ENCODE peak calls at places on chromosomes 16 and 17, in seven cellular contexts. One of them, this sample, is unnamed.

GRCh38 chr16:83826146-83826913 is 18.6 kb downstream of the HSBP1 start:
- DNase-seq in right atrium auricular region: peak; percentile 87
- DNase-seq in H9: peak; percentile 83
- DNase-seq in thyroid gland: peak; percentile 89
- DNase-seq in A673: peak; percentile 82
- DNase-seq in PC-3: peak; percentile 84
- DNase-seq in pancreas: peak; percentile 95
- DNase-seq in this sample: peak; percentile 33

GRCh38 chr16:15816228-15816627 is 40.6 kb downstream of the MYH11 start:
- DNase-seq in right atrium auricular region: no peak
- DNase-seq in H9: no peak
- DNase-seq in thyroid gland: no peak
- DNase-seq in A673: no peak
- DNase-seq in PC-3: no peak
- DNase-seq in pancreas: no peak
- DNase-seq in this sample: no peak

GRCh38 chr17:42531455-42532354 is 4.3 kb upstream of the NAGLU start:
- DNase-seq in right atrium auricular region: no peak
- DNase-seq in H9: peak; percentile 77
- DNase-seq in thyroid gland: peak; percentile 66
- DNase-seq in A673: no peak
- DNase-seq in PC-3: peak; percentile 51
- DNase-seq in pancreas: peak; percentile 84
- DNase-seq in this sample: peak; percentile 84

GRCh38 chr16:31200821-31201510 is 1.6 kb downstream of the PYCARD start:
- DNase-seq in right atrium auricular region: no peak
- DNase-seq in H9: no peak
- DNase-seq in thyroid gland: no peak
- DNase-seq in A673: no peak
- DNase-seq in PC-3: peak; percentile 50
- DNase-seq in pancreas: no peak
- DNase-seq in this sample: no peak

GRCh38 chr17:81518113-81518784 is 5.7 kb upstream of the ACTG1 start:
- DNase-seq in right atrium auricular region: no peak
- DNase-seq in H9: peak; percentile 73
- DNase-seq in thyroid gland: peak; percentile 55
- DNase-seq in A673: no peak
- DNase-seq in PC-3: peak; percentile 25
- DNase-seq in pancreas: no peak
- DNase-seq in this sample: no peak

GRCh38 chr16:50671644-50672260 is 9.4 kb downstream of the SNX20 start:
- DNase-seq in right atrium auricular region: no peak
- DNase-seq in H9: no peak
- DNase-seq in thyroid gland: no peak
- DNase-seq in A673: peak; percentile 36
- DNase-seq in PC-3: peak; percentile 48
- DNase-seq in pancreas: no peak
- DNase-seq in this sample: no peak

GRCh38 chr16:22642689-22643088 is 132.0 kb downstream of the NPIPB5 start:
- DNase-seq in right atrium auricular region: no peak
- DNase-seq in H9: peak; percentile 16
- DNase-seq in thyroid gland: no peak
- DNase-seq in A673: no peak
- DNase-seq in PC-3: no peak
- DNase-seq in pancreas: no peak
- DNase-seq in this sample: no peak

GRCh38 chr17:50765454-50766221 is 1.7 kb downstream of the ANKRD40CL start:
- DNase-seq in right atrium auricular region: no peak
- DNase-seq in H9: no peak
- DNase-seq in thyroid gland: no peak
- DNase-seq in A673: no peak
- DNase-seq in PC-3: no peak
- DNase-seq in pancreas: no peak
- DNase-seq in this sample: no peak

GRCh38 chr16:49488336-49488735 is 114.7 kb downstream of the C16orf78 start:
- DNase-seq in right atrium auricular region: no peak
- DNase-seq in H9: no peak
- DNase-seq in thyroid gland: no peak
- DNase-seq in A673: no peak
- DNase-seq in PC-3: no peak
- DNase-seq in pancreas: peak; percentile 25
- DNase-seq in this sample: no peak

GRCh38 chr17:82956726-82957468 is 117.1 kb upstream of the ZNF750 start:
- DNase-seq in right atrium auricular region: no peak
- DNase-seq in H9: peak; percentile 26
- DNase-seq in thyroid gland: no peak
- DNase-seq in A673: no peak
- DNase-seq in PC-3: no peak
- DNase-seq in pancreas: peak; percentile 55
- DNase-seq in this sample: peak; percentile 54

GRCh38 chr16:87608400-87608985 is 6.2 kb downstream of the JPH3 start:
- DNase-seq in right atrium auricular region: no peak
- DNase-seq in H9: peak; percentile 83
- DNase-seq in thyroid gland: peak; percentile 70
- DNase-seq in A673: peak; percentile 55
- DNase-seq in PC-3: peak; percentile 63
- DNase-seq in pancreas: peak; percentile 82
- DNase-seq in this sample: no peak

GRCh38 chr17:17175917-17176316 is 30.2 kb downstream of the PLD6 start:
- DNase-seq in right atrium auricular region: no peak
- DNase-seq in H9: no peak
- DNase-seq in thyroid gland: no peak
- DNase-seq in A673: no peak
- DNase-seq in PC-3: no peak
- DNase-seq in pancreas: no peak
- DNase-seq in this sample: no peak

GRCh38 chr16:25135239-25135878 is 23.8 kb downstream of the LCMT1 start:
- DNase-seq in right atrium auricular region: no peak
- DNase-seq in H9: no peak
- DNase-seq in thyroid gland: no peak
- DNase-seq in A673: peak; percentile 14
- DNase-seq in PC-3: peak; percentile 78
- DNase-seq in pancreas: no peak
- DNase-seq in this sample: no peak

GRCh38 chr17:48915459-48916282 is 7.5 kb downstream of the UBE2Z start:
- DNase-seq in right atrium auricular region: no peak
- DNase-seq in H9: no peak
- DNase-seq in thyroid gland: peak; percentile 17
- DNase-seq in A673: peak; percentile 33
- DNase-seq in PC-3: peak; percentile 66
- DNase-seq in pancreas: no peak
- DNase-seq in this sample: no peak

GRCh38 chr17:81015135-81015534 is 19.8 kb upstream of the BAIAP2 start:
- DNase-seq in right atrium auricular region: no peak
- DNase-seq in H9: no peak
- DNase-seq in thyroid gland: no peak
- DNase-seq in A673: no peak
- DNase-seq in PC-3: no peak
- DNase-seq in pancreas: no peak
- DNase-seq in this sample: no peak

GRCh38 chr17:83084621-83085056 is 5.2 kb downstream of the METRNL start:
- DNase-seq in right atrium auricular region: no peak
- DNase-seq in H9: no peak
- DNase-seq in thyroid gland: peak; percentile 62
- DNase-seq in A673: no peak
- DNase-seq in PC-3: no peak
- DNase-seq in pancreas: no peak
- DNase-seq in this sample: no peak

GRCh38 chr16:4780235-4780634 is 7.9 kb downstream of the SEPTIN12 start:
- DNase-seq in right atrium auricular region: no peak
- DNase-seq in H9: no peak
- DNase-seq in thyroid gland: no peak
- DNase-seq in A673: no peak
- DNase-seq in PC-3: peak; percentile 38
- DNase-seq in pancreas: no peak
- DNase-seq in this sample: no peak

GRCh38 chr17:2138318-2138717 is 83.4 kb downstream of the HIC1 start:
- DNase-seq in right atrium auricular region: no peak
- DNase-seq in H9: no peak
- DNase-seq in thyroid gland: peak; percentile 53
- DNase-seq in A673: peak; percentile 39
- DNase-seq in PC-3: no peak
- DNase-seq in pancreas: no peak
- DNase-seq in this sample: no peak

GRCh38 chr16:2716948-2717347 is 3.1 kb downstream of the PRSS27 start:
- DNase-seq in right atrium auricular region: no peak
- DNase-seq in H9: no peak
- DNase-seq in thyroid gland: no peak
- DNase-seq in A673: no peak
- DNase-seq in PC-3: no peak
- DNase-seq in pancreas: no peak
- DNase-seq in this sample: no peak

GRCh38 chr17:72702136-72702735 is 390.3 kb downstream of the SLC39A11 start:
- DNase-seq in right atrium auricular region: no peak
- DNase-seq in H9: no peak
- DNase-seq in thyroid gland: no peak
- DNase-seq in A673: peak; percentile 68
- DNase-seq in PC-3: peak; percentile 93
- DNase-seq in pancreas: no peak
- DNase-seq in this sample: no peak

GRCh38 chr17:72699566-72699965 is 392.9 kb downstream of the SLC39A11 start:
- DNase-seq in right atrium auricular region: no peak
- DNase-seq in H9: no peak
- DNase-seq in thyroid gland: no peak
- DNase-seq in A673: no peak
- DNase-seq in PC-3: peak; percentile 92
- DNase-seq in pancreas: no peak
- DNase-seq in this sample: no peak

GRCh38 chr17:72700226-72700625 is 392.3 kb downstream of the SLC39A11 start:
- DNase-seq in right atrium auricular region: no peak
- DNase-seq in H9: no peak
- DNase-seq in thyroid gland: no peak
- DNase-seq in A673: no peak
- DNase-seq in PC-3: no peak
- DNase-seq in pancreas: no peak
- DNase-seq in this sample: no peak

GRCh38 chr17:72705905-72706395 is 386.5 kb downstream of the SLC39A11 start:
- DNase-seq in right atrium auricular region: no peak
- DNase-seq in H9: no peak
- DNase-seq in thyroid gland: no peak
- DNase-seq in A673: no peak
- DNase-seq in PC-3: no peak
- DNase-seq in pancreas: no peak
- DNase-seq in this sample: no peak

DNA sequence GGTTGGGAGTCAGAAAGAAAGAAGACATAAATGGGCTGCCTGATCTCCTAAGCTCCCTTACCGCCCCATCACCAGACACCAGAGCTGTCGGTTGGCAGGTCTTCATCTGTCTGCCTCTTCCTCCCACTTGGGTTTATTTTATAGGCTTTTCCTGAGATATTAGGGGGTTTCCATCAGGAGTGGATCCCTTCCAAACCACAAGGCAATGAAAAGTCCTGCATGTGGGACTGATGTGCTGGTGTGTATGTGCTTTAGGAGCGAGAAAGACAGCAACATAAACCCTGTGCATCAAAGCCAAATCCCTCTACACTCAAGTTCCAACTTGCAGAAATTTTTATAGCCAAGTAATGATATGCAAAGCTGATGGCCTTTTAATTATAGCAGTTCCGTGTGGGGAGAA is 389.5 kb downstream of the SLC39A11 start:
- DNase-seq in right atrium auricular region: no peak
- DNase-seq in H9: no peak
- DNase-seq in thyroid gland: no peak
- DNase-seq in A673: peak; percentile 64
- DNase-seq in PC-3: peak; percentile 53
- DNase-seq in pancreas: no peak
- DNase-seq in this sample: no peak
- TF ChIP-seq CTCF in right atrium auricular region: no peak
- TF ChIP-seq CTCF in H9: no peak
- TF ChIP-seq CTCF in thyroid gland: no peak
- TF ChIP-seq CTCF in A673: no peak
- TF ChIP-seq CTCF in PC-3: no peak
- TF ChIP-seq CTCF in pancreas: no peak
- TF ChIP-seq CTCF in this sample: no peak

GRCh38 chr17:79849953-79850352 is 10.7 kb upstream of the CBX4 start:
- DNase-seq in right atrium auricular region: no peak
- DNase-seq in H9: no peak
- DNase-seq in thyroid gland: no peak
- DNase-seq in A673: no peak
- DNase-seq in PC-3: no peak
- DNase-seq in pancreas: no peak
- DNase-seq in this sample: no peak
- H3K27ac ChIP-seq in right atrium auricular region: no peak overlapping the region
- H3K27ac ChIP-seq in H9: no peak overlapping the region
- H3K27ac ChIP-seq in thyroid gland: no peak overlapping the region
- H3K27ac ChIP-seq in A673: no peak overlapping the region
- H3K27ac ChIP-seq in PC-3: no peak overlapping the region
- H3K27ac ChIP-seq in pancreas: no peak overlapping the region
- H3K27ac ChIP-seq in this sample: no peak overlapping the region

DNA sequence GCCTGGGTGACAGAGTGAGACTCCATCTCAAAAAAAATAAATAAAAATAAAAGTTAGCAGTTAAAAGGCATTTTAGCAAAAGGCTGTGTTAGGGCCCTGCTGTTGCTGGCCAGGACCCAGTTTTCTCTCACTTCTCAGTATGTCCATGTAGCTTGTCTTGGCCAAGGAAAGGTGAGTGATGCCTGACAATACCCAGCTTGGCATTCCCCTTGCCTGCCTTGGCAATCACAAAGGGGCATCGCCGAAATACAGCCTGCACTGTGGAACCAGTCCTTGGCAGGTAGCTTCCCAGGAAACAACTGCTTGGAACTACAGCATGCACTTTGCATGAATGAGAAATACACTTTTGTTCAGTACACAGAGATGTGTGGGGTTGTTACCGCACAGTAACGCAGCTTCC is 61.7 kb downstream of the DNAH17 start:
- DNase-seq in right atrium auricular region: no peak
- DNase-seq in H9: no peak
- DNase-seq in thyroid gland: no peak
- DNase-seq in A673: no peak
- DNase-seq in PC-3: no peak
- DNase-seq in pancreas: no peak
- DNase-seq in this sample: no peak
- H3K4me1 ChIP-seq in right atrium auricular region: no peaks in the 10 kb centered on the region
- H3K4me1 ChIP-seq in H9: no peaks in the 10 kb centered on the region
- H3K4me1 ChIP-seq in thyroid gland: peaks cover 5% of the 10 kb centered on the region
- H3K4me1 ChIP-seq in A673: no peaks in the 10 kb centered on the region
- H3K4me1 ChIP-seq in PC-3: no peaks in the 10 kb centered on the region
- H3K4me1 ChIP-seq in pancreas: no peaks in the 10 kb centered on the region
- H3K4me1 ChIP-seq in this sample: no peaks in the 10 kb centered on the region

DNA sequence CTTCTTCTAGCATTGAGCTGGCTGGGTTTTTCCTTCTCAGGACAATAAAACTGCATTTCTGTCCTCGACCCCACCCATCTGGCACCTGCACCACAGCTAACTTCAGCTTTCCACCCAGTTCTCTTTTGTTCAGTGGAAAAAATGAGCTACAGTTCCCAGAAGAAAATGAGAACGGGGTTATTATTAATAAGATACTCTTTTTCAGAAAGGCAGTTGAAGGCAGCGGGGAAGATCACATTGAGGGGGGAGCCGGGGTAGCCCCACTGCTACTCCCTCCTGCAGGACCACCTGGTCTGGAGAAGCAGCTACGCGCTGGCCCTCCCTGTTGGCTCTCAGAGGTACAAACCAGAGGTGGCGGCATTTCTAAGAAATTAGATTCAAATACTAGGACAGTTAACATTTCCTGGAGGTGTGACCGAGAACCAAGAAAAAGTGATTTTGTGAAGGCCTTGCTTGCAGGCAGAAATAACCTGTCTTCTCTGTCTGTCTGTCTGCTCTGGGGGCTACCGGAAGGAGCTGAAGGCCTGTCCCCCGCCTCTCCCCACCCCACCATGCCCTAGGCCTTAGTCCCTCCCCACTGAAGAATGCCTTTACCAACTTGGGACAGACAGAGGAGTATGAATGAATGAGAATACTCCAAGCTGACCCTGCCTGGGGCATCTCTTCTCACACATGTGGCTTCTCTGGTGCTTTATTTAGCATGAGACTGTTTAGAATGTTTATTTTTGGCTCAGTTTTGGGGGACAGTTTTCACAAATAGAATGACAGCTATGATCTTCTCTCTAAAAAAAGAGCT is 123.8 kb downstream of the XYLT1 start:
- DNase-seq in right atrium auricular region: no peak
- DNase-seq in H9: no peak
- DNase-seq in thyroid gland: no peak
- DNase-seq in A673: no peak
- DNase-seq in PC-3: no peak
- DNase-seq in pancreas: no peak
- DNase-seq in this sample: no peak
- TF ChIP-seq CTCF in right atrium auricular region: no peak
- TF ChIP-seq CTCF in H9: no peak
- TF ChIP-seq CTCF in thyroid gland: no peak
- TF ChIP-seq CTCF in A673: no peak
- TF ChIP-seq CTCF in PC-3: no peak
- TF ChIP-seq CTCF in pancreas: no peak
- TF ChIP-seq CTCF in this sample: no peak

This sample was measured in ascending aorta.